ENCODE peak calls at places on chromosomes 16 and 17, in ten cellular contexts. X is mammary epithelial cell, S is AG04450, C is ovary, R is body of pancreas, Y is left ventricle myocardium inferior, Q is fibroblast of lung, Z is aorta, T is thoracic aorta, O is right atrium auricular region. K is an unnamed sample. For H3K27me3, the result is how much of the 10 kb centered on the place peaks cover.

GRCh38 chr17:50190278-50191069 is 11.0 kb downstream of the COL1A1 start:
- DNase-seq in Y (no peak), Z (no peak), Q (peak), C (no peak), T (no peak), X (no peak), S (no peak), O (no peak), R (no peak), K (no peak)

GRCh38 chr16:8849411-8850011 is 19.3 kb downstream of the CARHSP1 start:
- DNase-seq in Y (no peak), Z (no peak), X (no peak), Q (peak), T (no peak), S (no peak), C (no peak), R (no peak), O (no peak), K (no peak)

GRCh38 chr17:71184716-71185115 is 936.1 kb upstream of the SOX9 start:
- DNase-seq in X (peak), Z (no peak), T (no peak), C (no peak), Q (peak), O (no peak), R (no peak), Y (no peak), S (no peak), K (no peak)

GRCh38 chr16:8828541-8829165 is 31.0 kb downstream of the PMM2 start:
- DNase-seq in S (no peak), Y (no peak), C (no peak), O (no peak), X (peak), R (no peak), Z (no peak), Q (peak), T (no peak), K (no peak)

GRCh38 chr17:80083136-80083661 is 18.2 kb upstream of the GAA start:
- DNase-seq in S (no peak), C (no peak), Q (no peak), T (no peak), X (no peak), Y (no peak), Z (no peak), R (no peak), O (no peak), K (no peak)

GRCh38 chr16:16148755-16149154 is 74.5 kb downstream of the ABCC6 start:
- DNase-seq in Y (no peak), O (no peak), X (no peak), C (peak), R (no peak), S (no peak), Z (no peak), Q (peak), T (no peak), K (no peak)

GRCh38 chr16:3292604-3293003 is 9.3 kb downstream of the ZNF263 start:
- DNase-seq in S (no peak), R (no peak), Z (no peak), Y (no peak), T (no peak), Q (peak), C (no peak), O (no peak), X (no peak), K (no peak)

GRCh38 chr17:57393368-57393767 is 137.0 kb downstream of the MSI2 start:
- DNase-seq in R (no peak), Z (no peak), Y (no peak), X (no peak), Q (no peak), S (no peak), T (no peak), C (no peak), O (no peak), K (no peak)

GRCh38 chr16:84929421-84930297 is 81.7 kb downstream of the ZDHHC7 start:
- DNase-seq in Z (no peak), C (peak), R (no peak), S (no peak), Y (peak), T (no peak), Q (no peak), O (no peak), X (no peak), K (no peak)

GRCh38 chr16:4285167-4285566 is 12.3 kb upstream of the TFAP4 start:
- DNase-seq in R (no peak), T (no peak), Z (no peak), S (no peak), X (no peak), C (no peak), Q (no peak), Y (no peak), O (no peak), K (no peak)

GRCh38 chr17:77862890-77863813 is 95.4 kb upstream of the TNRC6C start:
- DNase-seq in O (no peak), R (no peak), Z (no peak), Y (no peak), Q (no peak), T (no peak), C (no peak), X (no peak), S (no peak), K (no peak)
- H3K27me3 ChIP-seq in O (under half), R (under half), Z (under half), Y (under half), Q (under half), T (under half), C (under half), X (under half), S (under half), K (under half)

GRCh38 chr16:841455-842060 is 41.0 kb upstream of the GNG13 start:
- DNase-seq in C (no peak), X (no peak), T (no peak), S (no peak), O (no peak), Z (no peak), R (no peak), Q (no peak), Y (no peak), K (no peak)
- H3K27me3 ChIP-seq in C (under half), X (under half), T (under half), S (under half), O (under half), Z (under half), R (under half), Q (under half), Y (under half), K (under half)

GRCh38 chr17:77686903-77687302 is 271.6 kb upstream of the TNRC6C start:
- DNase-seq in Q (no peak), Z (no peak), C (no peak), R (no peak), X (no peak), T (no peak), Y (no peak), S (no peak), O (no peak), K (no peak)
- H3K27me3 ChIP-seq in Q (under half), Z (under half), C (under half), R (under half), X (under half), T (under half), Y (under half), S (under half), O (under half), K (under half)

GRCh38 chr16:11907160-11907970 is 8.4 kb downstream of the GSPT1 start:
- DNase-seq in Y (no peak), Z (no peak), S (no peak), O (no peak), C (no peak), T (no peak), R (no peak), Q (no peak), X (no peak), K (no peak)
- H3K27me3 ChIP-seq in Y (under half), Z (under half), S (under half), O (under half), C (under half), T (under half), R (under half), Q (under half), X (under half), K (under half)

DNA sequence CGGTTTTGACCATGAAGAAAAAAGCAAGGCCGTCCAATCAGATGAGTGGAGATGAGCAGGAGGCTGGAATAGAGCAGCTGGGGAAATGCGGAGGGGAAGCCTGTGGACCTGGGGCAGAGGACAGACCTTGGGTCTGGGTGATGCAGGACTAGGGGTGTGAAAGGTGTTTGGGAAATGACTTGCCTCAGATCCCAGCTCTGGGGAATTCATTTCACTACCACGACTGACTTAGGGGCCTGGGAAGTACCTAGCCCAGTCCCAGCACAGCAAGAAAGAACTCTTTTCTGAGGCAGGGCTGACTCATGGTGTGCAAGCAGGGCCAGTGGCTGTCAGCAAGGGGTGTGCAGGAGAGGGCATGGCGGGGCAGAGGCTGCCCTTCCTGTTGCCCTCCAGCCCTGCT is 14.8 kb downstream of the DNAI2 start:
- DNase-seq in T (no peak), R (no peak), C (no peak), X (peak), Y (no peak), Z (no peak), O (no peak), Q (no peak), S (no peak), K (no peak)
- H3K27me3 ChIP-seq in T (under half), R (under half), C (under half), X (under half), Y (under half), Z (under half), O (under half), Q (under half), S (under half), K (under half)